ENCODE peak calls at places on chromosomes 1 and 21, in five cellular contexts. F is K562, A is HepG2, R is upper lobe of left lung, H is GM12878. X is an unnamed sample.

GRCh38 chr1:147527941-147528936 is 13.1 kb upstream of the BCL9 start:
- ATAC-seq in F (no peak), H (no peak), A (no peak), R (no peak), X (no peak)

GRCh38 chr1:21586926-21587601 is 77.8 kb downstream of the ALPL start:
- ATAC-seq in F (peak; percentile 71), A (peak; percentile 69), R (peak; percentile 78), H (no peak), X (peak; percentile 66)

GRCh38 chr1:102191723-102192122 is 195.0 kb upstream of the OLFM3 start:
- ATAC-seq in H (peak; percentile 79), R (peak; percentile 71), A (peak; percentile 81), F (no peak), X (no peak)

GRCh38 chr1:47433453-47434050 is 4.3 kb upstream of the FOXD2 start:
- ATAC-seq in R (no peak), A (no peak), F (no peak), H (no peak), X (no peak)

GRCh38 chr1:14961661-14962267 is 191.8 kb upstream of the TMEM51 start:
- ATAC-seq in H (no peak), R (no peak), A (no peak), F (peak; percentile 93), X (no peak)

GRCh38 chr1:109754738-109755137 is 9.0 kb downstream of the EPS8L3 start:
- ATAC-seq in H (no peak), A (no peak), R (no peak), F (no peak), X (no peak)

GRCh38 chr1:180881806-180882509 is 30.7 kb upstream of the KIAA1614 start:
- ATAC-seq in H (peak; percentile 92), A (peak; percentile 54), F (peak; percentile 97), R (no peak), X (no peak)

GRCh38 chr1:119361205-119361604 is 7.4 kb upstream of the HAO2 start:
- ATAC-seq in A (peak; percentile 62), H (no peak), F (no peak), R (no peak), X (no peak)

GRCh38 chr1:53074313-53075154 is 12.5 kb downstream of the PODN start:
- ATAC-seq in H (no peak), A (no peak), F (no peak), R (no peak), X (no peak)

GRCh38 chr1:51960262-51960661 is 30.2 kb downstream of the RAB3B start:
- ATAC-seq in F (no peak), R (no peak), H (peak; percentile 7), A (no peak), X (no peak)

GRCh38 chr1:54803761-54804470 is 2.8 kb upstream of the TTC22 start:
- ATAC-seq in F (no peak), H (no peak), A (peak; percentile 70), R (no peak), X (peak; percentile 45)

GRCh38 chr1:214637722-214638473 is 34.9 kb downstream of the CENPF start:
- ATAC-seq in R (no peak), A (peak; percentile 54), H (peak; percentile 72), F (peak; percentile 81), X (no peak)

GRCh38 chr1:9280015-9280860 is 12.5 kb upstream of the SPSB1 start:
- ATAC-seq in F (peak; percentile 71), R (peak; percentile 41), H (peak; percentile 11), A (peak; percentile 58), X (peak; percentile 87)

GRCh38 chr1:218460367-218460766 is 115.2 kb downstream of the TGFB2 start:
- ATAC-seq in A (no peak), R (peak; percentile 78), F (peak; percentile 32), H (no peak), X (peak; percentile 42)

GRCh38 chr21:34143783-34144182 is 70.4 kb downstream of the MRPS6 start:
- ATAC-seq in H (no peak), A (no peak), F (no peak), R (no peak), X (no peak)
- H3K9me3 ChIP-seq in H (no peaks in the 10 kb centered on the region), A (peaks cover 7% of the 10 kb centered on the region), F (peaks cover 2% of the 10 kb centered on the region), R (no peaks in the 10 kb centered on the region), X (no peaks in the 10 kb centered on the region)

GRCh38 chr1:194288284-194288683 is 1101.9 kb upstream of the B3GALT2 start:
- ATAC-seq in F (no peak), R (no peak), H (no peak), A (no peak), X (no peak)
- TF ChIP-seq EP300 in F (no peak), R (no peak), H (no peak), A (no peak), X (no peak)

GRCh38 chr21:45074818-45075605 is 632 bp downstream of the ADARB1 start:
- ATAC-seq in F (peak; percentile 70), A (peak; percentile 50), H (peak; percentile 42), R (no peak), X (peak; percentile 2)

GRCh38 chr21:45073301-45074047 is 906 bp upstream of the ADARB1 start:
- ATAC-seq in R (no peak), A (peak; percentile 69), F (peak; percentile 76), H (peak; percentile 24), X (peak; percentile 20)

GRCh38 chr21:45075606-45076244 is 1.3 kb downstream of the ADARB1 start:
- ATAC-seq in R (no peak), A (no peak), H (no peak), F (no peak), X (no peak)

GRCh38 chr21:45072963-45073300 is 1.4 kb upstream of the ADARB1 start:
- ATAC-seq in H (no peak), F (no peak), R (no peak), A (no peak), X (no peak)

DNA sequence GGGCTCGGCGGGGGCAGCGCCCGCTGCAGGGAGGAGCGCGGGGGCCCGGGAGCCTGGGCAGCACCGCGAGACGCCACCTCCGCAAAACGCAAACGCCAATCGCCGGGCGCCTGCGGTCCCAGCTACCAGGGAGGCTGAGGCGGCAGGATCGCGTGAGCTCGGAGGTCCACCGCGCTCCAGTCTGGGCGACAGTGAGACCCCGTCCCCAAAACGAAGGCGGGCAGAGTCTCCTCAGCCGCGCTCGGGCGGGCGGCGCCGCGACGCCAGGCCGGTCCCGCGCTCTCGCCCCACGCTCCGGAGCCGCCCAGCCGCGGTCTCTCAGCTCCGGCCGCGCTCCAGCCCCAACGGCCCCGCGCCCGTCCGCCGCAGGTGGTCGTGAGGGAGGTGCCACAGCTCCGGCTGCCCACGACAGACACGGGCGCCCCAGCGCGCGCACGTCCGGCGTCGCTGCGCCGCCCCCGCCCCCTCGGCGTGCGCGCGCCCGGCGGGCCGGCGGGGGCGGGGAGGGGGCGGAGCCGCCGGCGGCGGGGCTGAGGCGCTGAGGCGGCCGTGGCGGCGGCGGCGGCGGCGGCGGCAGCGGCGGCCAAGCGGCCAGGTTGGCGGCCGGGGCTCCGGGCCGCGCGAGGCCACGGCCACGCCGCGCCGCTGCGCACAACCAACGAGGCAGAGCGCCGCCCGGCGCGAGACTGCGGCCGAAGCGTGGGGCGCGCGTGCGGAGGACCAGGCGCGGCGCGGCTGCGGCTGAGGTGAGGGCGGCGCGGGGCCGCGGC is at the start of gene ADARB1:
- ATAC-seq in H (peak; percentile 43), R (peak; percentile 54), A (peak; percentile 67), F (peak; percentile 80), X (peak; percentile 88)
- TF ChIP-seq POLR2AphosphoS5 in H (no peak), R (peak; percentile 66), A (peak; percentile 85), F (peak; percentile 92), X (peak; percentile 70)

GRCh38 chr1:2801046-2801445 is 447 bp downstream of the TTC34 start:
- ATAC-seq in F (no peak), A (no peak), R (no peak), H (no peak), X (no peak)

GRCh38 chr1:2801535-2802291 is at the start of gene TTC34:
- ATAC-seq in A (peak; percentile 87), H (peak; percentile 47), F (peak; percentile 99), R (peak; percentile 28), X (peak; percentile 30)

GRCh38 chr1:2802421-2802961 is 998 bp upstream of the TTC34 start:
- ATAC-seq in H (no peak), F (no peak), R (no peak), A (no peak), X (no peak)

GRCh38 chr1:2799811-2800663 is 1.5 kb downstream of the TTC34 start:
- ATAC-seq in A (no peak), R (no peak), F (no peak), H (no peak), X (no peak)

DNA sequence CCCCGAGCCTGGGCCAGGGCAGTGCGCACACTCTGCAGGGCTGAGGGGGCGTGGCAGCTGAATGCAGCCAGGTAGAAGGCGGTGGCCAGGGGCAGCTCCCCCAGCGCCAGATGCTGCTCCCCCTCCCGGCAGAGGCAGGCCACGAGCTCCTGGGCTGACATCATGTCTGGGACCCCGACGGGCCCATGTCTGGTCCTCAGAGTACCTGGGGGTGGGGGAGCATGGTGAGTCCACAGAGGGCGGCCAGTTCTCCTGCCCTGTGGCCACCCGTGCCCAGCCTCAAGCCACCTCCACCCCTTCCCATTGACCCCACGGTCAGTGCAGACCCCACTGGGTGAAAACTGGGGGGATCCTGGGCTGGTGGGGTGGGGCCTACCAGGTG is 838 bp downstream of the TTC34 start:
- ATAC-seq in R (no peak), H (no peak), A (no peak), F (peak; percentile 15), X (no peak)
- H3K9me3 ChIP-seq in R (peaks cover under 1% of the 10 kb centered on the region), H (no peaks in the 10 kb centered on the region), A (no peaks in the 10 kb centered on the region), F (no peaks in the 10 kb centered on the region), X (no peaks in the 10 kb centered on the region)